ENCODE peak calls at places on chromosomes 7 and 10, in six cellular contexts. I, X, Y, M, W and D are unnamed samples.

GRCh38 chr10:1903982-1904381 is 166.7 kb upstream of the ADARB2 start:
- DNase-seq in W (no peak), Y (no peak), X (no peak), I (no peak), M (no peak), D (no peak)

GRCh38 chr7:2631924-2632716 is at the start of gene TTYH3:
- DNase-seq in M (no peak), W (no peak), Y (peak; percentile 11), I (no peak), X (no peak), D (no peak)

GRCh38 chr10:13758761-13759160 is 172.0 kb downstream of the PRPF18 start:
- DNase-seq in Y (no peak), W (no peak), M (peak; percentile 59), I (peak; percentile 50), X (no peak), D (no peak)

GRCh38 chr10:123021517-123021916 is 12.7 kb downstream of the ACADSB start:
- DNase-seq in W (no peak), X (no peak), Y (no peak), M (no peak), I (no peak), D (peak; percentile 29)

GRCh38 chr7:127251048-127251451 is 1.7 kb downstream of the GRM8 start:
- DNase-seq in W (peak; percentile 32), Y (no peak), I (no peak), X (no peak), M (no peak), D (no peak)

GRCh38 chr7:129950191-129950940 is 2.4 kb downstream of the UBE2H start:
- DNase-seq in M (peak; percentile 44), W (peak; percentile 73), I (no peak), X (peak; percentile 23), Y (no peak), D (no peak)

GRCh38 chr7:17486835-17487234 is 188.4 kb downstream of the AHR start:
- DNase-seq in I (no peak), X (no peak), W (no peak), M (no peak), Y (no peak), D (no peak)

GRCh38 chr7:72313906-72314305 is 98.2 kb downstream of the CALN1 start:
- DNase-seq in M (no peak), I (no peak), X (no peak), W (no peak), Y (no peak), D (no peak)

GRCh38 chr7:264541-265191 is 25.3 kb upstream of the FOXL3 start:
- DNase-seq in M (no peak), I (no peak), W (no peak), X (no peak), Y (peak; percentile 15), D (no peak)

GRCh38 chr7:132430863-132431822 is 145.1 kb downstream of the PLXNA4 start:
- DNase-seq in M (peak; percentile 98), Y (no peak), W (no peak), X (peak; percentile 25), I (peak; percentile 97), D (no peak)

GRCh38 chr10:33901166-33901565 is 566.7 kb upstream of the NRP1 start:
- DNase-seq in M (peak; percentile 88), W (no peak), X (peak; percentile 65), I (peak; percentile 86), Y (no peak), D (no peak)

GRCh38 chr10:30300728-30301127 is 48.4 kb downstream of the MTPAP start:
- DNase-seq in W (no peak), I (no peak), X (no peak), Y (no peak), M (no peak), D (no peak)
- H3K79me2 ChIP-seq in W (no peaks in the 10 kb centered on the region), I (no peaks in the 10 kb centered on the region), X (no peaks in the 10 kb centered on the region), Y (no peaks in the 10 kb centered on the region), M (no peaks in the 10 kb centered on the region), D (no peaks in the 10 kb centered on the region)

DNA sequence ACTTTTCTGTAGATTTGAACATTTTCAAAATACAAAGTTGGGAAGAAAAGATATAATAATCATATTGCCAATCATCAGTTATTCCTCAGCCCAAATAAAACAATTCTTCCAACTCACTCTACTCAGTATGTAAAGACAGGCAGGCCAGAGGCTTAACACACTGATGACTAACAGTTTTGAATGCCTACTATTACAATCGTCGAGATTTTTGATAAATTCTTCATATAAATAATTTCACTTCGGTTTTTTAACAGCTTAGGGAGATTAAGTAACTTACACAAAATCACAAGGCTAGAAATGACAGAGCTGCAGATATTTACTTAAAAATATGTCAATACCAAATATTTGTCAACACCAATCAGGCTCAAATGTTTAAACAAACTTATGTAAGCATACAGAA is 17.5 kb downstream of the CYTH3 start:
- DNase-seq in M (peak; percentile 29), Y (no peak), I (no peak), X (no peak), W (no peak), D (no peak)
- H4K20me1 ChIP-seq in M (no peaks in the 10 kb centered on the region), Y (no peaks in the 10 kb centered on the region), I (no peaks in the 10 kb centered on the region), X (no peaks in the 10 kb centered on the region), W (no peaks in the 10 kb centered on the region), D (peaks cover 4% of the 10 kb centered on the region)

GRCh38 chr10:133154996-133155778 is 4.8 kb upstream of the KNDC1 start:
- DNase-seq in M (no peak), Y (no peak), W (no peak), X (no peak), I (no peak), D (no peak)
- H3K79me2 ChIP-seq in M (no peaks in the 10 kb centered on the region), Y (no peaks in the 10 kb centered on the region), W (no peaks in the 10 kb centered on the region), X (no peaks in the 10 kb centered on the region), I (no peaks in the 10 kb centered on the region), D (no peaks in the 10 kb centered on the region)

GRCh38 chr7:47379629-47380324 is 202.1 kb downstream of the TNS3 start:
- DNase-seq in X (peak; percentile 62), W (peak; percentile 47), M (peak; percentile 87), I (peak; percentile 81), Y (peak; percentile 86), D (peak; percentile 45)
- H4K20me1 ChIP-seq in X (no peaks in the 10 kb centered on the region), W (peaks cover 10% of the 10 kb centered on the region), M (peaks cover 2% of the 10 kb centered on the region), I (peaks cover 98% of the 10 kb centered on the region), Y (peaks cover 98% of the 10 kb centered on the region), D (no peaks in the 10 kb centered on the region)

DNA sequence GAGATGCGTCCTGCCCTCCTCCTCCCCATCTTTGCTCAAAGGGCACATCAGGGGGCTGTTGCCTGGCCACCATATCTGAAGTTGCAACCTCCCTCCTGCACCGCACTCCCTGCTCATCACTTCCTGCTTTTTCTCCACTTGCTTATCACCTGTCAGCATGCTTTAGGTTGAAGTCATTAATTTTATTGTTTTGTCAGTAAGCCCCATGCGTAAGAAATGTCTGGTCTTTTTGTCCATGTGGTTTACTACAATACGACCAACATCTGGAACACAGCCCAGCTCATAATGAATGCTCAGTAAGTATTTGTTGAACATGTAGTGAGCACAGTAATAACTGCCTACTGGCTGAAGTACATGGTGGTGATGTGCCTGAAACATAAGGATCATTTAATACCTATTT is 71.6 kb upstream of the GJD4 start:
- DNase-seq in I (peak; percentile 63), X (no peak), Y (no peak), W (no peak), M (peak; percentile 65), D (no peak)
- H3K79me2 ChIP-seq in I (peaks cover 14% of the 10 kb centered on the region), X (peaks cover 3% of the 10 kb centered on the region), Y (no peaks in the 10 kb centered on the region), W (no peaks in the 10 kb centered on the region), M (no peaks in the 10 kb centered on the region), D (no peaks in the 10 kb centered on the region)

GRCh38 chr7:151519765-151520418 is at the start of gene RHEB:
- DNase-seq in X (peak; percentile 99), I (peak; percentile 97), W (peak; percentile 99), Y (peak; percentile 99), M (peak; percentile 99), D (peak; percentile 98)

GRCh38 chr7:151520419-151521229 is 929 bp upstream of the RHEB start:
- DNase-seq in Y (peak; percentile 65), X (no peak), M (no peak), W (no peak), I (no peak), D (no peak)

GRCh38 chr7:151518105-151518780 is 1.5 kb downstream of the RHEB start:
- DNase-seq in X (peak; percentile 72), W (peak; percentile 37), I (peak; percentile 32), M (peak; percentile 45), Y (peak; percentile 34), D (no peak)

GRCh38 chr7:151517601-151518104 is 2.0 kb downstream of the RHEB start:
- DNase-seq in Y (no peak), I (no peak), W (no peak), M (no peak), X (no peak), D (no peak)

DNA sequence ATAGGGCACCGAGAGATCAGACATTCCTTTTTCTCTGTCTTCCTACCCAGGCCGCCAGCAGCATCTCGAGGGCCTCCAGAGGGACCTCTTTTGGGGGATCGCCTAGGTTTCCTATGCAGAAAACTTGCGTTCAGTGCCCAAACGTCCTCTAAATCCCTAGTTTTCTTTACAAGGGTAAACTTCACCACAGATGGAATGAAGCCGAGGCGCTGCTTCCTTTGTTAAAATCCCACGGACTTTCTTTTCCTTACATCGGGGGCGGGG is 982 bp downstream of the RHEB start:
- DNase-seq in W (peak; percentile 49), M (no peak), I (no peak), X (no peak), Y (no peak), D (no peak)
- H4K20me1 ChIP-seq in W (peaks cover 53% of the 10 kb centered on the region), M (peaks cover 3% of the 10 kb centered on the region), I (peaks cover 51% of the 10 kb centered on the region), X (peaks cover 2% of the 10 kb centered on the region), Y (peaks cover 51% of the 10 kb centered on the region), D (peaks cover 28% of the 10 kb centered on the region)

GRCh38 chr7:43011879-43012278 is 79.7 kb downstream of the MRPL32 start:
- DNase-seq in X (no peak), I (no peak), W (no peak), M (no peak), Y (no peak), D (no peak)
- H3K79me2 ChIP-seq in X (no peaks in the 10 kb centered on the region), I (no peaks in the 10 kb centered on the region), W (no peaks in the 10 kb centered on the region), M (no peaks in the 10 kb centered on the region), Y (no peaks in the 10 kb centered on the region), D (no peaks in the 10 kb centered on the region)

GRCh38 chr10:128438417-128439063 is 312.3 kb upstream of the MKI67 start:
- DNase-seq in I (no peak), X (no peak), W (no peak), M (no peak), Y (no peak), D (no peak)
- H4K20me1 ChIP-seq in I (no peaks in the 10 kb centered on the region), X (no peaks in the 10 kb centered on the region), W (no peaks in the 10 kb centered on the region), M (no peaks in the 10 kb centered on the region), Y (no peaks in the 10 kb centered on the region), D (no peaks in the 10 kb centered on the region)

GRCh38 chr7:44463169-44463808 is 27.2 kb downstream of the NUDCD3 start:
- DNase-seq in M (peak; percentile 13), Y (no peak), X (no peak), I (no peak), W (no peak), D (no peak)

GRCh38 chr7:44469461-44469860 is 21.0 kb downstream of the NUDCD3 start:
- DNase-seq in Y (no peak), W (no peak), X (no peak), M (peak; percentile 35), I (peak; percentile 33), D (no peak)

GRCh38 chr7:44466300-44467216 is 23.9 kb downstream of the NUDCD3 start:
- DNase-seq in Y (no peak), W (no peak), M (peak; percentile 48), I (peak; percentile 26), X (no peak), D (no peak)

GRCh38 chr7:44467217-44467548 is 23.3 kb downstream of the NUDCD3 start:
- DNase-seq in W (no peak), Y (no peak), M (no peak), I (no peak), X (no peak), D (no peak)

GRCh38 chr7:44465490-44465889 is 25.0 kb downstream of the NUDCD3 start:
- DNase-seq in Y (no peak), I (no peak), X (no peak), M (no peak), W (no peak), D (no peak)
- H3K79me2 ChIP-seq in Y (peaks cover 94% of the 10 kb centered on the region), I (peaks cover 77% of the 10 kb centered on the region), X (peaks cover 92% of the 10 kb centered on the region), M (peaks cover 33% of the 10 kb centered on the region), W (peaks cover 53% of the 10 kb centered on the region), D (peaks cover 87% of the 10 kb centered on the region)